ENCODE peak calls at places on chromosomes 5 and 9, in eight cellular contexts. L, U, F, N, H, P, M and R are unnamed samples.

GRCh38 chr9:126611188-126611587 is 2.5 kb upstream of the LMX1B start:
- DNase-seq in M (no peak), F (no peak), N (no peak), P (no peak), H (no peak), U (no peak), L (no peak), R (no peak)

GRCh38 chr5:158553195-158553945 is 546.3 kb downstream of the EBF1 start:
- DNase-seq in U (peak), H (no peak), M (peak), P (no peak), F (no peak), L (peak), N (no peak), R (peak)

GRCh38 chr5:171055881-171056454 is 194.2 kb downstream of the RANBP17 start:
- DNase-seq in M (no peak), P (no peak), H (no peak), L (no peak), F (no peak), N (no peak), U (no peak), R (peak)

GRCh38 chr9:33187519-33188218 is 20.5 kb upstream of the B4GALT1 start:
- DNase-seq in H (no peak), N (no peak), F (no peak), U (peak), M (peak), P (no peak), L (peak), R (peak)

GRCh38 chr9:132260846-132261245 is 93.9 kb downstream of the SETX start:
- DNase-seq in P (no peak), H (no peak), N (no peak), U (no peak), M (no peak), L (no peak), F (no peak), R (no peak)

GRCh38 chr5:77356740-77357139 is 135.4 kb downstream of the WDR41 start:
- DNase-seq in P (no peak), L (no peak), H (no peak), F (no peak), M (peak), N (no peak), U (no peak), R (peak)

GRCh38 chr9:100284247-100284646 is 68.5 kb downstream of the TEX10 start:
- DNase-seq in L (no peak), P (no peak), F (no peak), N (no peak), U (no peak), H (no peak), M (no peak), R (no peak)

GRCh38 chr9:71642043-71642442 is 126.3 kb downstream of the CEMIP2 start:
- DNase-seq in P (no peak), H (no peak), M (no peak), L (no peak), N (no peak), U (no peak), F (no peak), R (no peak)

GRCh38 chr9:135774239-135774747 is 72.3 kb downstream of the KCNT1 start:
- DNase-seq in N (no peak), F (no peak), L (no peak), U (no peak), H (no peak), M (no peak), P (no peak), R (no peak)

GRCh38 chr5:116629168-116629567 is 54.5 kb upstream of the SEMA6A start:
- DNase-seq in H (no peak), N (no peak), F (no peak), M (no peak), L (no peak), U (no peak), P (no peak), R (no peak)

GRCh38 chr5:88836195-88836838 is 46.7 kb downstream of the MEF2C start:
- DNase-seq in U (peak), L (peak), M (no peak), F (no peak), N (no peak), P (no peak), H (no peak), R (peak)

GRCh38 chr9:136052433-136052880 is 42.6 kb downstream of the NACC2 start:
- DNase-seq in H (no peak), L (peak), U (no peak), P (no peak), F (no peak), M (no peak), N (no peak), R (no peak)

GRCh38 chr5:122846051-122846567 is 696 bp downstream of the SNX24 start:
- DNase-seq in P (no peak), L (peak), U (no peak), M (no peak), N (no peak), F (no peak), H (no peak), R (peak)

GRCh38 chr5:90381213-90381929 is 28.2 kb downstream of the CETN3 start:
- DNase-seq in F (no peak), N (no peak), U (no peak), M (no peak), L (no peak), H (peak), P (no peak), R (no peak)

GRCh38 chr9:25891534-25891933 is 213.3 kb upstream of the TUSC1 start:
- DNase-seq in P (no peak), L (no peak), F (no peak), N (no peak), M (no peak), U (no peak), H (no peak), R (no peak)

GRCh38 chr9:120985759-120986353 is 59.3 kb upstream of the TRAF1 start:
- DNase-seq in H (peak), F (no peak), N (no peak), P (no peak), L (peak), M (peak), U (no peak), R (peak)

GRCh38 chr5:122076669-122077450 is 1.2 kb downstream of the LOX start:
- DNase-seq in P (no peak), H (peak), F (peak), U (peak), L (peak), N (no peak), M (no peak), R (peak)

GRCh38 chr9:2418619-2419018 is 203.0 kb upstream of the VLDLR start:
- DNase-seq in N (no peak), U (no peak), M (peak), H (no peak), P (no peak), F (no peak), L (peak), R (peak)

GRCh38 chr5:133763744-133764143 is 151.4 kb upstream of the FSTL4 start:
- DNase-seq in H (no peak), P (no peak), M (no peak), U (no peak), N (no peak), F (no peak), L (no peak), R (no peak)

GRCh38 chr5:144469106-144469505 is 298.4 kb downstream of the KCTD16 start:
- DNase-seq in M (no peak), L (no peak), N (no peak), U (no peak), P (no peak), F (no peak), H (no peak), R (peak)

GRCh38 chr5:177994561-177995190 is 1.4 kb downstream of the PROP1 start:
- DNase-seq in N (no peak), H (no peak), F (no peak), L (no peak), M (no peak), U (no peak), P (no peak), R (no peak)

GRCh38 chr5:4700082-4700481 is 440.0 kb upstream of the ADAMTS16 start:
- DNase-seq in H (peak), L (no peak), M (no peak), F (no peak), N (no peak), U (peak), P (no peak), R (peak)

GRCh38 chr9:114621975-114622609 is 11.0 kb downstream of the TMEM268 start:
- DNase-seq in F (no peak), M (no peak), N (no peak), L (peak), P (no peak), H (no peak), U (no peak), R (peak)

GRCh38 chr5:75616961-75617660 is 5.9 kb downstream of the ANKDD1B start:
- DNase-seq in P (no peak), L (peak), F (no peak), N (no peak), M (no peak), H (no peak), U (no peak), R (no peak)

GRCh38 chr9:33161589-33162132 is 5.5 kb downstream of the B4GALT1 start:
- DNase-seq in H (no peak), F (no peak), M (no peak), P (no peak), L (peak), N (no peak), U (no peak), R (no peak)

GRCh38 chr9:125536184-125537152 is 170.5 kb downstream of the MAPKAP1 start:
- DNase-seq in N (no peak), U (no peak), F (no peak), L (no peak), P (no peak), M (no peak), H (no peak), R (no peak)

GRCh38 chr9:74773886-74774479 is 113.7 kb downstream of the TRPM6 start:
- DNase-seq in H (peak), U (peak), L (peak), P (no peak), F (peak), M (peak), N (peak), R (peak)

GRCh38 chr9:92611621-92612275 is 58.2 kb downstream of the IPPK start:
- DNase-seq in N (no peak), L (no peak), H (no peak), F (no peak), P (no peak), M (no peak), U (no peak), R (no peak)

GRCh38 chr5:142364251-142365145 is 39.7 kb upstream of the SPRY4 start:
- DNase-seq in N (no peak), P (peak), F (no peak), U (peak), H (no peak), M (no peak), L (no peak), R (no peak)

GRCh38 chr5:132417461-132417860 is 48.0 kb downstream of the SLC22A5 start:
- DNase-seq in P (no peak), L (no peak), M (no peak), N (no peak), H (no peak), U (no peak), F (no peak), R (no peak)

GRCh38 chr9:34049630-34050384 is 1.1 kb upstream of the UBAP2 start:
- DNase-seq in L (no peak), P (no peak), M (no peak), U (no peak), F (no peak), H (no peak), N (no peak), R (no peak)

GRCh38 chr9:81560851-81561732 is 128.3 kb downstream of the TLE1 start:
- DNase-seq in L (no peak), U (no peak), F (no peak), N (no peak), H (no peak), M (no peak), P (no peak), R (peak)

DNA sequence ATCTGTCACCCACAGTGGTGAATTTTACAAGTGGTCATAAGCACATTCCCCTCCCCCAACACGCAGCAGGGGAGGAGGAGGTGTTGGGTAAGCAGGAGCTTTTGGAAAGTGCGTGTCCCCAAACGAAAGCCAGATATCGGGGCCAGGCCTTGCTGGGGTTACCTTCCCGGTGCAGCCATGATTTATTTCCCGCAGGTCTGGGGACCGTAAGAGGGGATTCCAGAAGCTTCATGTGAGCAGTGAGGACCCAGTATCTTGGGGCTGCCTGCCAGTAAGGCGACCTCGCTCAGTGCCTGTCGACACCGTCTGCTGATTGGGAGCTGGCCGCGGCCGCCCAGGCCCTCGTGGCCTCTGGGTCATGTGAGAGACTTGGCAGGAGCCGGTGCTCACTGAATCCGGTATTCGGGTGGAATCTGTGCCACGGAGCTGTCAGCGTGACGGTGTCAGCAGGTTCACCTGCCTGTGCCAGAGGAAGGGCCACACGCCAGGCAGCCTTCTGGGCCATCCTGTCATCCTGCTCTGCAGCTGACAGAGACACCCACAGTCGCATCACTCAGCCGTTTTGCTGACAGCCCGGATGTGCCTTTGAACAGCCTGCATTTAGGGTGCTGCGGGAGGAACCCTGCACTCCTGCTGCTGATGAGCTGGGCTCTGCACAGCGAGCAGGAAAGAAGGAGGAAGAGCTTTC is 37.3 kb downstream of the SEC61B start:
- DNase-seq in F (peak), U (peak), N (peak), L (peak), M (no peak), H (peak), P (no peak), R (no peak)
- H3K4me3 ChIP-seq in F (no peak), U (peak), N (no peak), L (peak), M (no peak), H (peak), P (peak), R (no peak)

DNA sequence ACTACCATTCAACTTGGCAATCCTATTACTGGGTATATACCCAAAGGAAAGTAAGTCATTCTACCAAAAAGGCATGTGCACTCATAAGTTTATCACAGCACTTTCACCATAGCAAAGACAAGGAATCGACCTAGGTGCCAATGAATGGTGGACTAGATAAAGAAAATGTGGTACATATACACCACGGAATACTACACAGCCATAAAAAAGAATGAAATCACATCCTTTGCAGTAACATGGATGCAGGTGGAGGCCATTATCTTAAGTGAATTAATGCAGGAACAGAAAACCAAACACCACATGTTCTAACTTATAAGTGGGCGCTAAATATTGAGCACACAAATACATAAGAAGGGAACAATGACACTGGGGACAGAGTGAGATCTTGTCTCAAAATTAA is 65.8 kb upstream of the SUB1 start:
- DNase-seq in M (no peak), H (no peak), F (no peak), N (no peak), U (no peak), L (no peak), P (no peak), R (no peak)
- H3K4me3 ChIP-seq in M (no peak), H (no peak), F (no peak), N (no peak), U (no peak), L (no peak), P (no peak), R (no peak)

DNA sequence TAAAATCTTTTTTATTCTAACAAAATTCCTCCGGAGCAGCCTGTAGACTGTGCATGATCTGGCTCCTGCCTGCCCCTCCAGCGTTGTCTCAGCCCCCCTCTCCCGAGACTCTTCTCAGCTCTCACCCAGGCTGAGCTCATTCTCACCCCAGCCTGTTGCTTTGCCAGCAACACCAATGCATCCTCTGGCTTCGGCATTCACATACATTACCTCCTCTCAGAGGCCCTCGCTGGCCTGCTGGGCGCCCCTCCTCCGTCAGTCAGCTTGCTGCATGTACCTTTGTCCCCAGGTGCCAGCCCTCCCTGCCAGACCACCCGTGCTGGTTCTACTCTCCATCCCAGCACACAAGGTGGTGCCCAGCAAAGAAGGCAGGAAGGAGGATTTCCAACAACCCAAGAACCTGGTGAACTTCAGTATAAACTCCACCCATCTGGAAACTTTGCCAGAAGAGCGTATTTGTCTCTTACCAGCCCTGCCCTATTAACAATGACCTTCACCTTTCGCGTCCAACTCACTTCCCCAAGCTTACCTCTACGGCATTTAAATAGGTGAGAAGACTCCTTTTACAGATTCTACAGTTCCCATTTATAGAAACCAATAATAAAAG is 34.9 kb downstream of the MYO10 start:
- DNase-seq in F (no peak), P (no peak), U (no peak), M (no peak), H (no peak), L (no peak), N (no peak), R (no peak)
- H3K4me3 ChIP-seq in F (no peak), P (no peak), U (no peak), M (no peak), H (no peak), L (no peak), N (no peak), R (no peak)

GRCh38 chr9:86942352-86943222 is 4.7 kb downstream of the GAS1 start:
- DNase-seq in H (no peak), P (no peak), L (peak), F (no peak), N (no peak), U (no peak), M (no peak), R (no peak)
- H3K4me3 ChIP-seq in H (no peak), P (no peak), L (no peak), F (no peak), N (no peak), U (no peak), M (no peak), R (no peak)

DNA sequence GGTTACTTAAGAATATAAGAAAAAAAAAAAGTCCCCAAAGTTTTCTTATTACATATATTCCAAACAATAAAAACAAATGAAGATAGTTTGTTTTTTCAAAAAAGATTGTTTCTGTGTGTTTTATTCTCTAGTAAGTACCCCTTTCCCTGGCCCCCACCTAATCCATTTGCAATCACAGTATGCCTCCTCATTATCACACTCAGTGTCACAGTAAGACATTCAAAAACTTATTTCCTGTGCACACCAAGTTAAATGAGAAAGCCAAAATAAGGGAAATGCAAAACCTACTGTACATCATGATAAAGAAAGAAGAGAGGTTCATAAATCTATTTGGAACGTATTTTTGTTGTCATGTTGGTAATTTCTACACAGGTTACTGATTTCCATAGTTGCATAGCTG is 62.3 kb downstream of the ST8SIA4 start:
- DNase-seq in N (no peak), H (no peak), P (no peak), U (no peak), L (no peak), M (no peak), F (no peak), R (no peak)
- H3K4me3 ChIP-seq in N (peak), H (no peak), P (no peak), U (no peak), L (no peak), M (no peak), F (no peak), R (no peak)

GRCh38 chr9:94903961-94904421 is 177.5 kb downstream of the AOPEP start:
- DNase-seq in F (no peak), H (no peak), N (no peak), L (no peak), U (no peak), P (no peak), M (no peak), R (no peak)

GRCh38 chr9:94899464-94900221 is 173.1 kb downstream of the AOPEP start:
- DNase-seq in L (no peak), F (no peak), P (no peak), H (no peak), M (no peak), N (no peak), U (no peak), R (no peak)

GRCh38 chr9:94904806-94905205 is 178.3 kb downstream of the AOPEP start:
- DNase-seq in L (no peak), P (no peak), F (no peak), H (no peak), M (no peak), U (no peak), N (no peak), R (no peak)

GRCh38 chr9:94900222-94901018 is 173.9 kb downstream of the AOPEP start:
- DNase-seq in M (peak), U (no peak), H (no peak), P (no peak), F (no peak), N (no peak), L (peak), R (peak)

DNA sequence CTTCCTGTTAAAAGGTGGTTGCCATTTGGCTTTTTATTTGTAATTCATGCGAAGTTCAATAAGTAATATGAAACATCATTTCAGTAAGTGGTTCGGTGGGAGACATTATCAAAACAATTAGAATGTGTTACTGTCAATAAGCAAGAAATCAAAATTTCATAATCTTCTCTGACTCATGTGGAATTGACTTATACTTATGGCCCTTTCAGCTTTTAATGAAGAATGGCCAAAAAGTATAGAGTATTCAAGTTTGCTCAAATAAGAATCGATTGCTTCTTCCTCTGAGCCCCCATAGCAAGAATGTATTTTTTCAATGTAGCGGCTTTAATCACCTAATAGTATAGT is 174.5 kb downstream of the AOPEP start:
- DNase-seq in N (no peak), F (no peak), P (no peak), M (no peak), U (no peak), L (no peak), H (no peak), R (no peak)
- H3K4me3 ChIP-seq in N (no peak), F (no peak), P (no peak), M (no peak), U (no peak), L (no peak), H (no peak), R (no peak)

GRCh38 chr5:160367261-160367660 is 3.2 kb downstream of the C1QTNF2 start:
- DNase-seq in P (no peak), M (no peak), H (no peak), F (no peak), L (no peak), U (no peak), N (no peak), R (no peak)

GRCh38 chr5:160375166-160375565 is 4.7 kb upstream of the C1QTNF2 start:
- DNase-seq in F (no peak), N (no peak), U (no peak), P (no peak), M (no peak), L (no peak), H (no peak), R (peak)

GRCh38 chr5:160370713-160371034 is 248 bp upstream of the C1QTNF2 start:
- DNase-seq in F (no peak), M (no peak), L (no peak), U (no peak), P (no peak), N (no peak), H (no peak), R (no peak)

GRCh38 chr5:160366230-160366629 is 4.2 kb downstream of the C1QTNF2 start:
- DNase-seq in N (no peak), H (no peak), L (no peak), U (no peak), M (no peak), P (no peak), F (no peak), R (no peak)

GRCh38 chr5:160369990-160370712 is at the start of gene C1QTNF2:
- DNase-seq in U (peak), F (no peak), M (no peak), N (no peak), P (no peak), H (no peak), L (peak), R (peak)
- H3K4me3 ChIP-seq in U (peak), F (peak), M (peak), N (no peak), P (peak), H (peak), L (peak), R (peak)

GRCh38 chr5:55850839-55851674 is at the start of gene IL31RA:
- DNase-seq in N (no peak), U (no peak), L (peak), F (no peak), H (no peak), P (no peak), M (peak), R (peak)
- H3K4me3 ChIP-seq in N (no peak), U (no peak), L (no peak), F (no peak), H (no peak), P (no peak), M (no peak), R (peak)